ENCODE peak calls at places on chromosome 2, in four cellular contexts. V, M, Q and D are unnamed samples. For H3K9me3, the result is how much of the 10 kb centered on the place peaks cover.

GRCh38 chr2:147499785-147500184 is 345.0 kb upstream of the ACVR2A start:
- DNase-seq in Q (no peak), M (no peak), V (no peak), D (no peak)

GRCh38 chr2:30714811-30715709 is 92.2 kb downstream of the CAPN13 start:
- DNase-seq in V (no peak), M (no peak), Q (no peak), D (no peak)

GRCh38 chr2:64437883-64438282 is 16.1 kb upstream of the LGALSL start:
- DNase-seq in V (no peak), M (no peak), Q (no peak), D (no peak)

GRCh38 chr2:43070039-43070438 is 156.4 kb downstream of the ZFP36L2 start:
- DNase-seq in M (peak), Q (peak), V (no peak), D (no peak)

GRCh38 chr2:170848587-170848986 is 31.9 kb downstream of the GAD1 start:
- DNase-seq in Q (no peak), M (no peak), V (peak), D (no peak)

GRCh38 chr2:88161446-88161845 is 8.7 kb upstream of the THNSL2 start:
- DNase-seq in V (no peak), M (no peak), Q (no peak), D (no peak)

GRCh38 chr2:239778042-239778811 is 246.9 kb downstream of the NDUFA10 start:
- DNase-seq in M (peak), Q (no peak), V (no peak), D (no peak)

GRCh38 chr2:25238920-25239319 is 70.5 kb upstream of the POMC start:
- DNase-seq in M (no peak), Q (no peak), V (no peak), D (no peak)

GRCh38 chr2:190578158-190579057 is 43.9 kb upstream of the NEMP2 start:
- DNase-seq in Q (peak), M (no peak), V (peak), D (no peak)

GRCh38 chr2:54267577-54267976 is 11.5 kb upstream of the TSPYL6 start:
- DNase-seq in V (no peak), Q (no peak), M (no peak), D (no peak)

GRCh38 chr2:3298201-3298600 is 79.4 kb downstream of the EIPR1 start:
- DNase-seq in Q (no peak), M (no peak), V (no peak), D (no peak)

GRCh38 chr2:66446178-66446860 is 11.4 kb downstream of the MEIS1 start:
- DNase-seq in V (peak), M (peak), Q (no peak), D (peak)

GRCh38 chr2:119488245-119489182 is 35.8 kb downstream of the SCTR start:
- DNase-seq in Q (no peak), V (no peak), M (no peak), D (no peak)

GRCh38 chr2:28348921-28349320 is 43.7 kb upstream of the FOSL2 start:
- DNase-seq in Q (no peak), M (no peak), V (no peak), D (peak)

GRCh38 chr2:127377262-127377661 is 10.5 kb downstream of the MAP3K2 start:
- DNase-seq in Q (no peak), M (no peak), V (no peak), D (no peak)
- H3K9me3 ChIP-seq in Q (under half), M (under half), V (under half), D (under half)

DNA sequence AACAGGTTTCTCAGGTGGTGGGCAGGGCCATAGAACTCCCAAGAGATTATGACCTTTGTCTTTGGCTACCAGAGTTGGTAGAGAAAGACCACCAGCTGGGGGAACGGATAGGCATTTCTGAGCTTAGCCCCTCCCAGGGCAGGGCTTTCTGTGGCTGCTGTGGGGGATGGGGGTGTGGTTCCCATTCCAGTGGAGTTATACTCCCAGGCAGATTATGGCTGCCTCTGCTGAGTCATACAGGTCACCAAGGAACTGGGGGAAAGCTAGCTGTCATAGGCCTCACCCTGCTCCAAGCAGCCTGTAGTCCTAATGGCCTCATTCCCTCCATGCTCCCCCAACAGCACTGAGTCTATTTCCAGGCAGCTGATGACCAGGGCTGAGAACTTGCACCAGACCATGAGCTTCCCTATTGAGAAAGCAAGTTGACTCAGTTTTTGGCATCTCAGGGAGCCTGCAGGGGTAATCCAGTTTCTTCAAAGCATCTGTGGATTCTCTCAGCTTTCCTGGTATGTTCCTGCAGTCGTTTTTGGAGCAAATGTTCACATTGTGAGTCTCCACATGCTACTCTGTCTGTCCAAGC is 87.1 kb downstream of the GPR39 start:
- DNase-seq in Q (peak), M (no peak), V (no peak), D (no peak)
- H3K9me3 ChIP-seq in Q (under half), M (under half), V (under half), D (under half)

GRCh38 chr2:168952424-168952823 is 51.3 kb downstream of the G6PC2 start:
- DNase-seq in V (no peak), Q (no peak), M (no peak), D (no peak)

GRCh38 chr2:168956392-168956791 is 55.3 kb downstream of the G6PC2 start:
- DNase-seq in V (no peak), M (no peak), Q (no peak), D (no peak)

GRCh38 chr2:168955321-168955720 is 54.2 kb downstream of the G6PC2 start:
- DNase-seq in M (no peak), Q (no peak), V (no peak), D (no peak)

GRCh38 chr2:168951871-168952270 is 50.8 kb downstream of the G6PC2 start:
- DNase-seq in M (no peak), V (no peak), Q (no peak), D (no peak)

GRCh38 chr2:168954256-168954655 is 53.2 kb downstream of the G6PC2 start:
- DNase-seq in V (no peak), Q (no peak), M (no peak), D (no peak)
- H3K9me3 ChIP-seq in V (under half), Q (under half), M (under half), D (under half)

GRCh38 chr2:223475901-223476300 is 126.3 kb downstream of the SCG2 start:
- DNase-seq in Q (no peak), V (no peak), M (no peak), D (no peak)
- H3K9me3 ChIP-seq in Q (under half), V (under half), M (under half), D (under half)

GRCh38 chr2:106953236-106953635 is 67.3 kb upstream of the ST6GAL2 start:
- DNase-seq in Q (no peak), V (no peak), M (no peak), D (no peak)
- H3K9me3 ChIP-seq in Q (under half), V (under half), M (under half), D (under half)

GRCh38 chr2:196131384-196131861 is 40.0 kb downstream of the STK17B start:
- DNase-seq in Q (peak), V (peak), M (no peak), D (peak)
- H3K9me3 ChIP-seq in Q (under half), V (under half), M (under half), D (half or more)

GRCh38 chr2:52097076-52097475 is 1065.1 kb upstream of the NRXN1 start:
- DNase-seq in M (no peak), Q (no peak), V (no peak), D (no peak)
- H3K9me3 ChIP-seq in M (under half), Q (under half), V (under half), D (under half)

GRCh38 chr2:172531309-172531708 is 24.6 kb upstream of the PDK1 start:
- DNase-seq in Q (no peak), V (no peak), M (no peak), D (no peak)

DNA sequence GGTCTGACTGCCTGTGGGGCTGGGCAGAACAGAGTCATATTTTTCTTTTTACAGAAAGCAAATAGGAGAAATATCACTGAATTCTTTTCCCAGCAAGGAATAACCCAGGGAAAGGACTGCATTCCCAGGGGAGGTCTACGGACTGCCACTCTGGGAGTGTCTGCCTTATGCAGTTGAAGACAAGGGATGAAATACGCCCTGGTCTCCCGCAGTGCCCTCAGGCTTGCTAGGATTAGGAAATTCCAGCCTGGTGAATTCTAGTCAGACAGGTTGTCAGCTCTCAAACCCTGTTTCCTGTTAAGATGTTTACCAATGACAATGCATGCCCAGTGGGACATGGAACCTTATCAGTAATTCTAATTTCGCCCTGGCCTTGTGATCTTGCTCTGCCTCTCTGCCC is 30.3 kb upstream of the PDK1 start:
- DNase-seq in M (no peak), Q (peak), V (no peak), D (no peak)
- H3K9me3 ChIP-seq in M (under half), Q (under half), V (under half), D (under half)

GRCh38 chr2:83233284-83233683 is 1225.8 kb downstream of the SUCLG1 start:
- DNase-seq in Q (no peak), V (no peak), M (no peak), D (no peak)
- H3K9me3 ChIP-seq in Q (under half), V (under half), M (under half), D (under half)

GRCh38 chr2:52368141-52368540 is 1336.2 kb upstream of the NRXN1 start:
- DNase-seq in M (no peak), V (no peak), Q (no peak), D (no peak)

GRCh38 chr2:52365946-52366345 is 1334.0 kb upstream of the NRXN1 start:
- DNase-seq in M (no peak), V (no peak), Q (no peak), D (no peak)

GRCh38 chr2:52369176-52369575 is 1337.2 kb upstream of the NRXN1 start:
- DNase-seq in V (no peak), M (no peak), Q (no peak), D (no peak)
- H3K9me3 ChIP-seq in V (under half), M (under half), Q (under half), D (under half)